ENCODE peak calls at places on chromosomes 5 and 9, in four cellular contexts. W is aorta, T is Daoy, I is GM04504. Y is an unnamed sample.
A peak's percentile ranks its signal among the peaks of the same experiment; 100 is the strongest.

GRCh38 chr5:143494162-143494561 is 90.7 kb upstream of the NR3C1 start:
- DNase-seq in W (no peak), T (peak; percentile 54), I (peak; percentile 64), Y (peak; percentile 48)

GRCh38 chr5:34690301-34690700 is 34.2 kb downstream of the RAI14 start:
- DNase-seq in W (no peak), T (no peak), I (no peak), Y (no peak)

GRCh38 chr9:131423171-131423581 is 29.3 kb downstream of the PRRC2B start:
- DNase-seq in W (peak; percentile 80), T (peak; percentile 93), I (peak; percentile 57), Y (peak; percentile 78)

GRCh38 chr9:129459550-129460322 is 161.2 kb downstream of the C9orf50 start:
- DNase-seq in W (no peak), T (no peak), I (no peak), Y (no peak)

GRCh38 chr5:95960802-95961616 is 642 bp downstream of the ELL2 start:
- DNase-seq in W (peak; percentile 93), T (peak; percentile 92), I (peak; percentile 50), Y (peak; percentile 66)

GRCh38 chr5:137283801-137284200 is 215.3 kb downstream of the SPOCK1 start:
- DNase-seq in W (no peak), T (no peak), I (no peak), Y (no peak)

GRCh38 chr9:100070642-100071041 is 28.2 kb downstream of the ERP44 start:
- DNase-seq in W (no peak), T (no peak), I (no peak), Y (no peak)

GRCh38 chr9:133976888-133977287 is 15.2 kb downstream of the VAV2 start:
- DNase-seq in W (peak; percentile 71), T (no peak), I (no peak), Y (no peak)

GRCh38 chr5:1673042-1673674 is 126.5 kb downstream of the MRPL36 start:
- DNase-seq in W (no peak), T (peak; percentile 64), I (no peak), Y (no peak)

GRCh38 chr5:87300176-87300575 is 32.5 kb downstream of the RASA1 start:
- DNase-seq in W (no peak), T (peak; percentile 33), I (no peak), Y (no peak)

GRCh38 chr9:128838338-128838737 is 8.7 kb upstream of the SPOUT1 start:
- DNase-seq in W (no peak), T (no peak), I (no peak), Y (no peak)

GRCh38 chr5:113378081-113378480 is 56.7 kb downstream of the TSSK1B start:
- DNase-seq in W (no peak), T (no peak), I (no peak), Y (no peak)

GRCh38 chr5:134566181-134566740 is 40.8 kb downstream of the JADE2 start:
- DNase-seq in W (no peak), T (no peak), I (no peak), Y (no peak)

GRCh38 chr5:159582756-159583523 is 252.7 kb upstream of the IL12B start:
- DNase-seq in W (no peak), T (peak; percentile 65), I (no peak), Y (peak; percentile 16)

GRCh38 chr9:99135498-99135897 is 30.6 kb downstream of the TGFBR1 start:
- DNase-seq in W (no peak), T (no peak), I (no peak), Y (no peak)

GRCh38 chr5:90944116-90944515 is 385.5 kb downstream of the ADGRV1 start:
- DNase-seq in W (no peak), T (no peak), I (no peak), Y (no peak)

GRCh38 chr5:148311516-148311915 is 707 bp upstream of the SPINK7 start:
- DNase-seq in W (no peak), T (no peak), I (no peak), Y (no peak)

GRCh38 chr5:157855404-157855994 is 3.4 kb downstream of the CLINT1 start:
- DNase-seq in W (no peak), T (peak; percentile 42), I (no peak), Y (peak; percentile 32)

GRCh38 chr9:129823163-129823933 is 588 bp downstream of the TOR1A start:
- DNase-seq in W (no peak), T (peak; percentile 54), I (no peak), Y (no peak)

GRCh38 chr9:94802795-94803194 is 76.3 kb downstream of the AOPEP start:
- DNase-seq in W (no peak), T (peak; percentile 88), I (peak; percentile 47), Y (peak; percentile 86)

GRCh38 chr5:123358304-123358703 is 64.9 kb downstream of the CEP120 start:
- DNase-seq in W (no peak), T (no peak), I (no peak), Y (no peak)

Y was measured in H4.